ENCODE peak calls at places on chromosome 21, in seven cellular contexts. M is fibroblast of pulmonary artery, A is fibroblast of villous mesenchyme, I is colonic mucosa, H is fibroblast of mammary gland, D is choroid plexus epithelial cell, T is stomach. N is an unnamed sample.

GRCh38 chr21:18041012-18041411 is 203.6 kb upstream of the CHODL start:
- DNase-seq in M (peak), A (peak), I (no peak), H (peak), D (peak), T (no peak), N (no peak)

GRCh38 chr21:29441651-29442050 is 142.9 kb downstream of the BACH1 start:
- DNase-seq in M (no peak), A (no peak), I (no peak), H (peak), D (no peak), T (no peak), N (peak)

GRCh38 chr21:37594472-37594951 is 227.9 kb downstream of the DYRK1A start:
- DNase-seq in M (no peak), A (no peak), I (no peak), H (no peak), D (no peak), T (no peak), N (no peak)

GRCh38 chr21:24375201-24375600 is 1232.1 kb downstream of the MRPL39 start:
- DNase-seq in M (no peak), A (no peak), I (no peak), H (no peak), D (no peak), T (no peak), N (no peak)

GRCh38 chr21:16117851-16118592 is 388.2 kb downstream of the USP25 start:
- DNase-seq in M (peak), A (peak), I (no peak), H (peak), D (peak), T (no peak), N (peak)

GRCh38 chr21:36156815-36157670 is at the start of gene DOP1B:
- DNase-seq in M (no peak), A (no peak), I (peak), H (no peak), D (no peak), T (no peak), N (no peak)

GRCh38 chr21:15730484-15731242 is 881 bp downstream of the USP25 start:
- DNase-seq in M (peak), A (no peak), I (peak), H (no peak), D (peak), T (no peak), N (peak)

GRCh38 chr21:29403922-29404538 is 105.3 kb downstream of the BACH1 start:
- DNase-seq in M (no peak), A (peak), I (no peak), H (peak), D (no peak), T (no peak), N (peak)

GRCh38 chr21:36647279-36648093 is 51.4 kb upstream of the SIM2 start:
- DNase-seq in M (peak), A (peak), I (no peak), H (peak), D (peak), T (peak), N (peak)

GRCh38 chr21:15617968-15618367 is 111.8 kb upstream of the USP25 start:
- DNase-seq in M (peak), A (peak), I (no peak), H (peak), D (peak), T (no peak), N (peak)

GRCh38 chr21:27408826-27409225 is 441.9 kb upstream of the ADAMTS5 start:
- DNase-seq in M (no peak), A (no peak), I (no peak), H (no peak), D (no peak), T (no peak), N (peak)

GRCh38 chr21:21295303-21295702 is 297.1 kb downstream of the NCAM2 start:
- DNase-seq in M (no peak), A (no peak), I (no peak), H (no peak), D (no peak), T (no peak), N (no peak)

GRCh38 chr21:40254540-40255455 is 387.6 kb downstream of the PCP4 start:
- DNase-seq in M (no peak), A (no peak), I (no peak), H (no peak), D (no peak), T (no peak), N (no peak)

GRCh38 chr21:36010801-36011200 is 49.5 kb downstream of the SETD4 start:
- DNase-seq in M (no peak), A (no peak), I (no peak), H (no peak), D (no peak), T (no peak), N (no peak)

GRCh38 chr21:15688809-15689208 is 41.0 kb upstream of the USP25 start:
- DNase-seq in M (no peak), A (peak), I (no peak), H (no peak), D (peak), T (no peak), N (peak)

GRCh38 chr21:41169701-41170100 is 1.7 kb downstream of the BACE2 start:
- DNase-seq in M (no peak), A (no peak), I (no peak), H (peak), D (no peak), T (no peak), N (peak)

GRCh38 chr21:42853621-42854020 is 25.7 kb downstream of the WDR4 start:
- DNase-seq in M (no peak), A (no peak), I (no peak), H (no peak), D (no peak), T (no peak), N (no peak)

GRCh38 chr21:29018540-29018939 is 609 bp downstream of the RWDD2B start:
- DNase-seq in M (peak), A (peak), I (no peak), H (peak), D (peak), T (no peak), N (peak)

GRCh38 chr21:28220670-28221069 is 772.0 kb downstream of the LTN1 start:
- DNase-seq in M (peak), A (peak), I (no peak), H (peak), D (peak), T (no peak), N (peak)

GRCh38 chr21:37368536-37369279 is 2.1 kb downstream of the DYRK1A start:
- DNase-seq in M (no peak), A (no peak), I (peak), H (peak), D (peak), T (no peak), N (peak)

GRCh38 chr21:43367296-43367695 is 59.6 kb downstream of the SIK1 start:
- DNase-seq in M (no peak), A (no peak), I (no peak), H (no peak), D (no peak), T (no peak), N (no peak)

GRCh38 chr21:42013338-42013737 is 3.2 kb upstream of the ZBTB21 start:
- DNase-seq in M (no peak), A (no peak), I (no peak), H (no peak), D (peak), T (no peak), N (no peak)

GRCh38 chr21:36487641-36488307 is 7.9 kb upstream of the CLDN14 start:
- DNase-seq in M (peak), A (no peak), I (peak), H (peak), D (peak), T (peak), N (peak)

GRCh38 chr21:42695324-42696025 is 42.1 kb downstream of the PDE9A start:
- DNase-seq in M (peak), A (peak), I (no peak), H (peak), D (peak), T (no peak), N (peak)

GRCh38 chr21:15820857-15821256 is 91.1 kb downstream of the USP25 start:
- DNase-seq in M (peak), A (no peak), I (no peak), H (no peak), D (peak), T (no peak), N (peak)

GRCh38 chr21:15543473-15543872 is 186.3 kb upstream of the USP25 start:
- DNase-seq in M (no peak), A (no peak), I (no peak), H (no peak), D (peak), T (no peak), N (no peak)

GRCh38 chr21:36040389-36040788 is 19.9 kb downstream of the SETD4 start:
- DNase-seq in M (no peak), A (no peak), I (no peak), H (no peak), D (no peak), T (no peak), N (no peak)

GRCh38 chr21:34688145-34688544 is 19.4 kb downstream of the CLIC6 start:
- DNase-seq in M (no peak), A (no peak), I (no peak), H (peak), D (no peak), T (no peak), N (peak)
- TF ChIP-seq CTCF in M (no peak), A (no peak), I (no peak), H (peak), D (no peak), T (no peak), N (peak)

DNA sequence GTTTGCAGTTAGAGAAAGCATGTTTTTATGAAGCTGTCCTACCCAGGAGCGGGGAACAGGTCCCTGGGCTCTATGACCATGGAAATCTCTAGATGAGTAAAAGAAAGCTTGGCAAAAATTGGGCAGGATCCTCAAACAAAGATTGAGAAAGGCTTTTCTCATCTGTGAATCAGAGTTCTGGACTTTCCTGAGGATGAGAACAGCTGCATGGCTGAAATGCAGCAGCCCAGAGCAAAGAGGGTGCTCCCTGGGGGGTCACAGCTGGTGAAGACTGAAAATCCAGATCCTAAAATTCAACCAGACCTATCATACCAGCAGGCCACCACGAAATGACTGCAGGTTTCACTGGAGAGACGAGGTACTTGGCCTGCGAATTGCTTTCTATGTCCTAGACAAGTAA is 65.7 kb upstream of the APP start:
- DNase-seq in M (no peak), A (no peak), I (no peak), H (no peak), D (no peak), T (no peak), N (no peak)
- H3K4me3 ChIP-seq in M (no peak), A (no peak), I (no peak), H (no peak), D (no peak), T (no peak), N (no peak)

DNA sequence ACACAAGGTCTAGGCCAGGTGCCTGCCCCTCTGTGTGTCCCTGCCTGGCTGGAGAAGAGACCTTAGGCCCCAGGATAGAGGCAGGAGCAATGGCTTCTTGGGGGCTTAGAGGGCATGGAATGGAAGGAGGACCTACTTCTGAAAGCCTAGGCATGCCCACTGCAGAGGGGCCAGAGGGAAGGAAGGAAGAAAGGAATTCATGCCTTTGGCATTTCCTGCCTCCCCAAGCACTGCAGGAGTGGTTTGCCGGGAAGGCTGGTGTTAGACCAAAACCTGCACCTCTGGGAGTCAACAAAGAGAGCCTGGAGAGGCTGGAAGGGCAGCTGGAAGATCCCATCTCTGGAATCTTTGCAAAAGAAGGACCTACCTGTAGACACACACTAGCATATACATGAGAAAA is 50.7 kb upstream of the KCNE2 start:
- DNase-seq in M (peak), A (no peak), I (no peak), H (no peak), D (no peak), T (no peak), N (peak)
- TF ChIP-seq CTCF in M (no peak), A (no peak), I (no peak), H (no peak), D (no peak), T (no peak), N (no peak)

GRCh38 chr21:44485796-44486195 is 30.5 kb downstream of the LRRC3 start:
- DNase-seq in M (no peak), A (no peak), I (no peak), H (no peak), D (no peak), T (no peak), N (no peak)
- H3K4me3 ChIP-seq in M (no peak), A (peak), I (peak), H (peak), D (peak), T (peak), N (peak)

DNA sequence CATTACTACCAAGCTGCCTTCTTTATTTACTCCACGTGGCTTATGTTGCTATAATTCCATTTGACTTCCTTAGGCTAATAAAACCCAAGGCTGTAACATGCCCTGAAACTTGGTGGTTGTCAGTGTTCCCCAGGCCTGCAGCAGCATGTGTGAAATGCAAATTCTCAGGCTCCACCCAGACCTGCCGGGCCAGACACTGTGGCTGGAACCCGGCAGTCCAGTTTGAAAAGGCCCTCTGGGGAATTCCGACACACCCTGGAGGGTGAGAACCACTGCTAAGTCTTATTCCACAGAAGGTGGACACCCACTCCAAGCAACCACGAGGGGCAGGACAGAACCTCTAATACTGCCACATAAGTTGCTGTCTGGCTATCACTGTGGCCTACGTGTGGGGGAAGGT is 41.4 kb downstream of the URB1 start:
- DNase-seq in M (no peak), A (no peak), I (no peak), H (no peak), D (no peak), T (no peak), N (no peak)
- TF ChIP-seq CTCF in M (no peak), A (no peak), I (no peak), H (no peak), D (no peak), T (no peak), N (no peak)

GRCh38 chr21:46057710-46058241 is 40.1 kb upstream of the COL6A2 start:
- DNase-seq in M (no peak), A (no peak), I (no peak), H (no peak), D (no peak), T (peak), N (no peak)
- H3K4me3 ChIP-seq in M (no peak), A (no peak), I (no peak), H (no peak), D (no peak), T (no peak), N (no peak)

DNA sequence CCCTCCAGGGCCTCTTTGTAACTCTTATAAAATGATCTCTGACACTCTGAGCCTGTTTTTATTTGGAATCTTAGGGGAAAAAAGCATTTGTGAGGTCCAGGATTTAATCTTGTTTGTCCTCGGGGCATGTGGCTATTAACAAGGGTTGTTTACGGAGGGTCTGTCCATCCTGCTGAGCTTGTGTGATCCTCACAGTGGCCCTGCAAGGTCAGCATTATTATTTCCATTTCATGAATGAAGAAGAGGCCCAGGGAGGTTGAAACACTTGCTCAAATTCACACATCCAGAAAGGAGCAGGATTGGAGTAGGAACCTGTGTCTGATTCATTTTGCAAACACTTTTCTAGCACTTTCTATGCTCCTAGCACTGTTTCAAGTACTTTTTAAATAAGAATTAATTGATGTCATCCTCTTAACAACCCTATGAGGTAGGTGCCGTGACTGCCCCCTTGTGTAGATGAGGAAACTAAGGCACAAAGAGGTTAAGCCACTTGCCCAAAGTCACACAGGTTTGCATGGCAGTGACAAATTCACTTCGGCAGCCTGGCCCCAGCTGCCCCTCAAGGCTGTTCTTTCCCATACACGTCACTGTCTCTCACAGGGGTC is 178.9 kb downstream of the MIS18A start:
- DNase-seq in M (no peak), A (no peak), I (no peak), H (no peak), D (no peak), T (no peak), N (no peak)
- TF ChIP-seq CTCF in M (no peak), A (no peak), I (no peak), H (no peak), D (no peak), T (no peak), N (no peak)

GRCh38 chr21:38768385-38769071 is 37.2 kb upstream of the ETS2 start:
- DNase-seq in M (peak), A (peak), I (no peak), H (peak), D (peak), T (no peak), N (peak)

GRCh38 chr21:38769253-38769780 is 36.4 kb upstream of the ETS2 start:
- DNase-seq in M (peak), A (peak), I (no peak), H (peak), D (peak), T (no peak), N (peak)

GRCh38 chr21:38770660-38771059 is 35.1 kb upstream of the ETS2 start:
- DNase-seq in M (no peak), A (no peak), I (no peak), H (no peak), D (no peak), T (no peak), N (no peak)

GRCh38 chr21:38765056-38765455 is 40.7 kb upstream of the ETS2 start:
- DNase-seq in M (no peak), A (no peak), I (no peak), H (peak), D (no peak), T (no peak), N (no peak)

GRCh38 chr21:38766987-38767722 is 38.6 kb upstream of the ETS2 start:
- DNase-seq in M (no peak), A (no peak), I (peak), H (no peak), D (no peak), T (peak), N (no peak)
- H3K4me3 ChIP-seq in M (no peak), A (no peak), I (peak), H (no peak), D (no peak), T (peak), N (no peak)

N was measured in fibroblast of the aortic adventitia.